ENCODE peak calls at places on chromosomes 11 and 22, in eight cellular contexts. Y is lung; A is neural crest cell; X is CD4-positive, alpha-beta T cell; L is fibroblast of pulmonary artery; R is GM10248; G is WTC11; V is astrocyte of the spinal cord. N is an unnamed sample.
A peak's percentile ranks its signal among the peaks of the same experiment; 100 is the strongest.

GRCh38 chr11:12201016-12201985 is 90.9 kb downstream of the MICAL2 start:
- DNase-seq in X (no peak), A (no peak), Y (no peak), R (no peak), L (peak; percentile 97), V (peak; percentile 94), G (no peak), N (no peak)

GRCh38 chr11:99687320-99687719 is 666.6 kb downstream of the CNTN5 start:
- DNase-seq in G (no peak), R (no peak), X (no peak), L (peak; percentile 10), A (no peak), V (no peak), Y (no peak), N (no peak)

GRCh38 chr22:20131593-20131855 is at the start of gene ZDHHC8:
- DNase-seq in X (peak; percentile 52), Y (no peak), R (peak; percentile 79), A (no peak), V (no peak), L (no peak), G (no peak), N (no peak)

GRCh38 chr11:111231836-111232235 is 13.7 kb upstream of the POU2AF2 start:
- DNase-seq in G (no peak), X (no peak), R (no peak), L (no peak), V (no peak), A (no peak), Y (no peak), N (no peak)

GRCh38 chr22:23533328-23533762 is 46.7 kb downstream of the IGLL1 start:
- DNase-seq in A (peak; percentile 74), V (no peak), R (no peak), L (peak; percentile 46), G (peak; percentile 83), X (peak; percentile 41), Y (no peak), N (peak; percentile 79)

GRCh38 chr22:20638143-20638870 is 130.9 kb downstream of the MED15 start:
- DNase-seq in Y (no peak), X (no peak), G (no peak), A (no peak), V (no peak), L (no peak), R (no peak), N (no peak)

GRCh38 chr22:42316988-42317387 is 46.5 kb upstream of the TCF20 start:
- DNase-seq in G (no peak), Y (peak; percentile 41), R (no peak), X (no peak), A (no peak), V (peak; percentile 46), L (peak; percentile 17), N (no peak)

GRCh38 chr11:73838443-73839122 is 38.1 kb downstream of the COA4 start:
- DNase-seq in L (peak; percentile 47), R (no peak), Y (no peak), G (no peak), X (no peak), A (no peak), V (peak; percentile 72), N (no peak)

GRCh38 chr22:31609716-31610115 is 52.3 kb downstream of the PISD start:
- DNase-seq in L (no peak), V (no peak), R (no peak), X (no peak), G (no peak), A (no peak), Y (no peak), N (no peak)

GRCh38 chr11:44614281-44614680 is 48.8 kb downstream of the CD82 start:
- DNase-seq in R (no peak), V (no peak), Y (no peak), X (no peak), G (no peak), L (no peak), A (no peak), N (no peak)

GRCh38 chr11:79059171-79059570 is 381.7 kb downstream of the TENM4 start:
- DNase-seq in L (no peak), G (no peak), A (no peak), R (no peak), V (no peak), Y (no peak), X (no peak), N (no peak)

GRCh38 chr11:9905562-9905961 is 241.7 kb downstream of the SWAP70 start:
- DNase-seq in V (no peak), A (no peak), L (peak; percentile 17), X (no peak), R (no peak), Y (no peak), G (no peak), N (no peak)

GRCh38 chr22:36773935-36774334 is 2.0 kb downstream of the IFT27 start:
- DNase-seq in A (no peak), L (peak; percentile 63), X (no peak), V (peak; percentile 19), G (no peak), R (no peak), Y (no peak), N (no peak)

GRCh38 chr11:68312780-68313573 is 586 bp downstream of the LRP5 start:
- DNase-seq in X (no peak), A (no peak), V (no peak), G (no peak), Y (no peak), L (no peak), R (peak; percentile 55), N (no peak)

GRCh38 chr11:56624661-56625110 is 10.0 kb upstream of the OR5M1 start:
- DNase-seq in Y (no peak), R (no peak), A (no peak), X (no peak), L (peak; percentile 33), V (peak; percentile 13), G (no peak), N (no peak)

GRCh38 chr11:63931876-63932275 is 6.9 kb upstream of the NAA40 start:
- DNase-seq in X (no peak), R (no peak), A (no peak), V (no peak), Y (no peak), L (no peak), G (no peak), N (no peak)

GRCh38 chr11:111975076-111975806 is 38.1 kb downstream of the DIXDC1 start:
- DNase-seq in L (no peak), R (no peak), Y (no peak), X (no peak), V (no peak), G (no peak), A (no peak), N (no peak)

GRCh38 chr11:47641585-47642098 is 717 bp downstream of the MTCH2 start:
- DNase-seq in G (no peak), L (no peak), Y (no peak), X (no peak), A (no peak), R (no peak), V (peak; percentile 8), N (no peak)

GRCh38 chr11:106461148-106461547 is 383.7 kb downstream of the AASDHPPT start:
- DNase-seq in A (no peak), G (no peak), R (no peak), L (no peak), Y (no peak), X (no peak), V (no peak), N (no peak)

GRCh38 chr11:87019582-87020271 is 18.0 kb upstream of the TMEM135 start:
- DNase-seq in A (no peak), Y (no peak), R (no peak), L (peak; percentile 16), X (no peak), G (no peak), V (no peak), N (no peak)

GRCh38 chr11:87012089-87012488 is 25.6 kb upstream of the TMEM135 start:
- DNase-seq in L (no peak), A (no peak), Y (no peak), R (no peak), V (no peak), G (no peak), X (no peak), N (no peak)

GRCh38 chr11:87015645-87016044 is 22.1 kb upstream of the TMEM135 start:
- DNase-seq in X (no peak), A (no peak), V (no peak), Y (no peak), G (no peak), L (no peak), R (no peak), N (no peak)

GRCh38 chr11:87012673-87013072 is 25.1 kb upstream of the TMEM135 start:
- DNase-seq in A (no peak), L (no peak), V (no peak), R (no peak), X (no peak), G (no peak), Y (no peak), N (no peak)

GRCh38 chr11:87013852-87014251 is 23.9 kb upstream of the TMEM135 start:
- DNase-seq in L (peak; percentile 27), Y (no peak), X (no peak), R (no peak), V (no peak), G (no peak), A (no peak), N (no peak)
- TF ChIP-seq CTCF in L (no peak), Y (no peak), X (no peak), R (no peak), V (no peak), G (no peak), A (no peak), N (no peak)

DNA sequence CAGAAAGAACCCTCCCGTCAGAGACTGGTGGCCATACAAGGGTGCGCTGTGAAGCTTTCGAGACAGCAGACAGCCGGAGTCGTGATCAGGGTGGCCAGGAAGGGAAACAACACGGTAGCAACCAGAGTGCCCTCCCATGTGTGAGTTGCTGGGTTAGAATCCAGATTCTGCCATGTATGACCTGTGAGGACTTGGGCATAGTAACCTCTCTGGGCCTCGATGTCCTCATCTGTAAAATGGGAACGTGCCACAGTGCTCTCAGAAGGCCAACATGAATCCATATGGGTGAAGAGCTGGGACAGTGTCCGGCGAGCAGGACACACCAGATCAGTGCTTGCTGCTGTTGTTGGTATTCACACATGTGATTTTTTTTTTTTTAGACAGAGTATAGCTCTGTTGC is 7.6 kb upstream of the FGF3 start:
- DNase-seq in A (no peak), G (no peak), R (no peak), X (no peak), Y (no peak), L (no peak), V (no peak), N (no peak)
- TF ChIP-seq CTCF in A (no peak), G (no peak), R (no peak), X (no peak), Y (no peak), L (no peak), V (no peak), N (no peak)

GRCh38 chr11:119681537-119681936 is 47.5 kb downstream of the NECTIN1 start:
- DNase-seq in G (no peak), A (no peak), X (no peak), R (no peak), L (no peak), Y (no peak), V (no peak), N (no peak)
- TF ChIP-seq CTCF in G (no peak), A (peak; percentile 40), X (no peak), R (no peak), L (peak; percentile 17), Y (no peak), V (peak; percentile 7), N (no peak)

DNA sequence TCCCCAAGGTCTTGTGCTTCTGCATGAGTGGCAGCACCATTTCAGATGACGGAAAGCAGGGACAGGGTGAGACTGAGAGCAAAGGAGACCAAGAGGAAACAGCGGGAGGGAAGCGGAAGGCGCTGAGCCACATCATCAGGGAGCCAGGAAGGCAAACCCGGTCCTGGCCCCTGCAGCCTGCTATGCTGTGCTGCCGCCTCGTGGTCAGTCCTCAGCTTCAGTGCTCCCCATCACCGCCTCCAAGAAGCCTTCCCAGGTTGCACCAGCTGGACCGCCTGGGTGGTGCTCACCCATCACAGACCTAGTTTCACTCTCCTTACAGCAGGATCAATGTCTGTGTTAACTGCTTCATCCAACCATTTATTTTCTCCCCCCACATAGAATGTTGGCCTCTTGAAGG is 73.0 kb upstream of the PHF21B start:
- DNase-seq in V (no peak), Y (no peak), X (no peak), G (peak; percentile 72), A (peak; percentile 16), L (no peak), R (no peak), N (no peak)
- TF ChIP-seq CTCF in V (peak; percentile 26), Y (no peak), X (no peak), G (peak; percentile 25), A (peak; percentile 41), L (peak; percentile 7), R (peak; percentile 24), N (no peak)